ENCODE peak calls at places on chromosomes 2 and 18, in ten cellular contexts. O is NCI-H1105 treated with DMSO at 0.1 percent for 48 hours; J is DMS153; Y is NCI-H1694; V is RKO; M is frontal cortex; P is stimulated activated CD8-positive, alpha-beta memory T cell treated with anti-CD3 and anti-CD28 coated beads, Interleukin-7, amount 100 ng/mL, for 1 hour; Q is skeletal muscle cell; R is mucosa of gallbladder; H is NCI-H1092 treated with DMSO at 0.1 percent for 48 hours. W is an unnamed sample.

GRCh38 chr2:119240311-119241204 is 16.9 kb downstream of the STEAP3 start:
- DNase-seq in R (no peak), Y (peak; percentile 65), P (no peak), O (peak; percentile 90), M (no peak), H (peak; percentile 83), Q (no peak), J (peak; percentile 98), V (no peak), W (no peak)

GRCh38 chr18:13558132-13558531 is 168.2 kb downstream of the FAM210A start:
- DNase-seq in M (peak; percentile 47), P (no peak), Q (no peak), J (no peak), V (peak; percentile 40), O (peak; percentile 38), R (no peak), Y (no peak), H (peak; percentile 33), W (no peak)

GRCh38 chr2:127091148-127091547 is 15.8 kb downstream of the BIN1 start:
- DNase-seq in R (no peak), O (no peak), V (no peak), H (no peak), M (no peak), J (no peak), Y (no peak), Q (no peak), P (no peak), W (no peak)

GRCh38 chr2:221225752-221226151 is 346.4 kb downstream of the EPHA4 start:
- DNase-seq in M (no peak), O (no peak), Y (no peak), Q (no peak), P (no peak), H (no peak), V (no peak), R (no peak), J (no peak), W (no peak)

GRCh38 chr2:173400760-173401159 is 46.1 kb downstream of the CDCA7 start:
- DNase-seq in Q (no peak), P (no peak), H (no peak), M (no peak), Y (peak; percentile 71), J (peak; percentile 1), V (peak; percentile 62), O (peak; percentile 21), R (no peak), W (no peak)

GRCh38 chr2:108224022-108224421 is 15.7 kb upstream of the SULT1C3 start:
- DNase-seq in R (no peak), J (no peak), O (no peak), V (no peak), H (no peak), M (no peak), Y (no peak), Q (no peak), P (no peak), W (no peak)

GRCh38 chr2:216526939-216527338 is 28.3 kb downstream of the RPL37A start:
- DNase-seq in O (no peak), M (no peak), Y (no peak), Q (no peak), R (no peak), J (no peak), V (no peak), H (no peak), P (no peak), W (no peak)

GRCh38 chr2:56127773-56128170 is 56.0 kb upstream of the CCDC85A start:
- DNase-seq in M (no peak), H (peak; percentile 77), Q (no peak), J (no peak), V (no peak), O (no peak), Y (no peak), R (no peak), P (no peak), W (no peak)

GRCh38 chr2:39913648-39914456 is 134.8 kb upstream of the THUMPD2 start:
- DNase-seq in Y (peak; percentile 78), V (peak; percentile 69), M (peak; percentile 18), R (peak; percentile 18), P (no peak), H (peak; percentile 58), Q (peak; percentile 50), J (peak; percentile 68), O (peak; percentile 70), W (no peak)

GRCh38 chr2:85537600-85538506 is 1.1 kb upstream of the MAT2A start:
- DNase-seq in H (peak; percentile 74), O (peak; percentile 74), P (peak; percentile 6), M (peak; percentile 49), V (peak; percentile 57), J (peak; percentile 56), R (peak; percentile 52), Q (no peak), Y (peak; percentile 65), W (no peak)

GRCh38 chr2:62305421-62306176 is 109.7 kb downstream of the B3GNT2 start:
- DNase-seq in R (no peak), Y (no peak), V (no peak), O (no peak), M (no peak), H (peak; percentile 5), P (no peak), Q (no peak), J (peak; percentile 56), W (no peak)

GRCh38 chr18:78978336-78979057 is 1.1 kb upstream of the SALL3 start:
- DNase-seq in R (no peak), Y (no peak), V (no peak), H (no peak), M (peak; percentile 60), J (no peak), Q (no peak), O (no peak), P (no peak), W (no peak)

GRCh38 chr2:216108310-216108966 is 710 bp upstream of the XRCC5 start:
- DNase-seq in R (no peak), V (peak; percentile 31), J (no peak), P (no peak), Q (no peak), Y (no peak), M (no peak), O (no peak), H (no peak), W (no peak)

GRCh38 chr2:215567504-215567903 is 131.6 kb upstream of the FN1 start:
- DNase-seq in V (no peak), M (no peak), Q (no peak), R (no peak), J (no peak), O (no peak), P (no peak), H (no peak), Y (no peak), W (no peak)

GRCh38 chr2:236903978-236904377 is 181.7 kb upstream of the COPS8 start:
- DNase-seq in H (no peak), Q (no peak), J (no peak), P (no peak), R (no peak), M (no peak), Y (no peak), V (no peak), O (no peak), W (no peak)

GRCh38 chr2:69755862-69756467 is 14.0 kb downstream of the ANXA4 start:
- DNase-seq in M (no peak), V (peak; percentile 47), P (no peak), R (peak; percentile 48), J (no peak), O (no peak), H (no peak), Y (no peak), Q (no peak), W (no peak)

GRCh38 chr2:67891642-67892041 is 171.2 kb downstream of the C1D start:
- DNase-seq in P (no peak), H (no peak), J (no peak), R (no peak), V (no peak), M (no peak), O (no peak), Y (no peak), Q (no peak), W (no peak)

GRCh38 chr2:18465979-18466378 is 94.5 kb downstream of the RDH14 start:
- DNase-seq in Y (no peak), O (no peak), J (no peak), R (no peak), Q (no peak), V (no peak), H (no peak), M (no peak), P (no peak), W (no peak)

GRCh38 chr2:45458909-45459563 is 152.0 kb downstream of the SRBD1 start:
- DNase-seq in P (no peak), M (no peak), Q (no peak), H (no peak), J (peak; percentile 75), Y (no peak), V (peak; percentile 7), R (peak; percentile 40), O (no peak), W (no peak)

GRCh38 chr2:190533968-190534309 is 583 bp downstream of the NEMP2 start:
- DNase-seq in M (peak; percentile 17), Y (no peak), P (peak; percentile 8), O (no peak), R (no peak), H (no peak), J (no peak), Q (no peak), V (no peak), W (peak; percentile 58)

GRCh38 chr2:197433770-197434438 is 924 bp downstream of the SF3B1 start:
- DNase-seq in P (no peak), O (no peak), Y (no peak), Q (no peak), J (no peak), M (no peak), H (no peak), V (peak; percentile 30), R (no peak), W (no peak)

GRCh38 chr2:105502625-105503334 is 103.9 kb upstream of the FHL2 start:
- DNase-seq in Y (no peak), R (no peak), J (no peak), M (no peak), O (no peak), H (no peak), P (no peak), Q (no peak), V (no peak), W (no peak)

GRCh38 chr2:221958224-221958623 is 340.6 kb downstream of the PAX3 start:
- DNase-seq in O (no peak), R (no peak), V (no peak), Q (no peak), M (no peak), P (no peak), J (no peak), Y (no peak), H (no peak), W (no peak)

GRCh38 chr2:219112070-219112421 is 48.6 kb downstream of the NHEJ1 start:
- DNase-seq in V (no peak), R (no peak), P (no peak), Q (no peak), O (no peak), M (no peak), Y (no peak), J (no peak), H (no peak), W (no peak)

GRCh38 chr2:152078662-152079061 is 20.2 kb downstream of the CACNB4 start:
- DNase-seq in Q (no peak), P (no peak), M (no peak), J (no peak), O (no peak), R (no peak), H (no peak), V (no peak), Y (no peak), W (no peak)

GRCh38 chr2:28160986-28161425 is 231.7 kb upstream of the FOSL2 start:
- DNase-seq in J (no peak), Y (no peak), Q (peak; percentile 79), H (no peak), P (no peak), R (no peak), V (no peak), O (no peak), M (no peak), W (no peak)

GRCh38 chr2:215060851-215061541 is 77.4 kb downstream of the ABCA12 start:
- DNase-seq in O (peak; percentile 86), R (no peak), Y (peak; percentile 90), H (peak; percentile 89), P (no peak), V (no peak), M (no peak), Q (no peak), J (peak; percentile 33), W (no peak)

GRCh38 chr2:160426604-160427003 is 67.0 kb downstream of the RBMS1 start:
- DNase-seq in M (no peak), V (no peak), O (no peak), R (no peak), Q (no peak), P (no peak), Y (no peak), H (no peak), J (no peak), W (no peak)